ENCODE peak calls at places on chromosomes 6 and 20, in eight cellular contexts. F is AG10803, Q is RWPE1, H is tibial nerve, I is neural progenitor cell, P is heart right ventricle, V is cardiac fibroblast, U is AG04450. Y is an unnamed sample.

GRCh38 chr20:63420359-63421093 is 51.9 kb downstream of the KCNQ2 start:
- DNase-seq in F (no peak), Q (no peak), H (no peak), I (no peak), P (no peak), V (no peak), U (no peak), Y (no peak)

GRCh38 chr20:997486-997885 is 4.6 kb downstream of the RSPO4 start:
- DNase-seq in F (no peak), Q (no peak), H (no peak), I (no peak), P (no peak), V (no peak), U (no peak), Y (no peak)

GRCh38 chr6:161073940-161074339 is 82.4 kb downstream of the MAP3K4 start:
- DNase-seq in F (no peak), Q (no peak), H (no peak), I (no peak), P (no peak), V (no peak), U (no peak), Y (no peak)

GRCh38 chr20:38633577-38634093 is 32.0 kb downstream of the ARHGAP40 start:
- DNase-seq in F (peak), Q (peak), H (no peak), I (peak), P (peak), V (peak), U (no peak), Y (no peak)

GRCh38 chr20:35871311-35871771 is 83.0 kb downstream of the SCAND1 start:
- DNase-seq in F (peak), Q (peak), H (peak), I (no peak), P (peak), V (peak), U (no peak), Y (no peak)

GRCh38 chr6:107674995-107675738 is 148.9 kb downstream of the SCML4 start:
- DNase-seq in F (peak), Q (peak), H (peak), I (peak), P (peak), V (peak), U (peak), Y (peak)

GRCh38 chr6:22467645-22468044 is 101.7 kb upstream of the HDGFL1 start:
- DNase-seq in F (no peak), Q (no peak), H (no peak), I (no peak), P (no peak), V (no peak), U (no peak), Y (no peak)

GRCh38 chr20:1001981-1002681 is at the start of gene RSPO4:
- DNase-seq in F (no peak), Q (peak), H (no peak), I (peak), P (no peak), V (no peak), U (no peak), Y (no peak)

GRCh38 chr20:57830515-57830895 is 120.7 kb upstream of the PMEPA1 start:
- DNase-seq in F (no peak), Q (no peak), H (no peak), I (no peak), P (no peak), V (no peak), U (no peak), Y (no peak)

GRCh38 chr20:50673146-50673830 is 18.1 kb downstream of the RIPOR3 start:
- DNase-seq in F (no peak), Q (no peak), H (no peak), I (no peak), P (no peak), V (no peak), U (no peak), Y (no peak)

GRCh38 chr6:106790146-106790770 is 160.9 kb downstream of the QRSL1 start:
- DNase-seq in F (no peak), Q (no peak), H (no peak), I (no peak), P (no peak), V (no peak), U (no peak), Y (no peak)

GRCh38 chr6:2986722-2987196 is 12.9 kb upstream of the NQO2 start:
- DNase-seq in F (peak), Q (no peak), H (no peak), I (no peak), P (no peak), V (peak), U (no peak), Y (no peak)

GRCh38 chr6:147395158-147395557 is 113.3 kb upstream of the SAMD5 start:
- DNase-seq in F (peak), Q (no peak), H (no peak), I (no peak), P (no peak), V (peak), U (no peak), Y (no peak)

GRCh38 chr6:125219451-125219942 is 65.9 kb downstream of the TPD52L1 start:
- DNase-seq in F (no peak), Q (no peak), H (no peak), I (peak), P (no peak), V (no peak), U (no peak), Y (no peak)

GRCh38 chr6:53151676-53152075 is 3.0 kb upstream of the GCM1 start:
- DNase-seq in F (no peak), Q (no peak), H (no peak), I (peak), P (no peak), V (no peak), U (no peak), Y (no peak)

GRCh38 chr20:4007383-4008025 is 7.9 kb downstream of the RNF24 start:
- DNase-seq in F (no peak), Q (no peak), H (no peak), I (no peak), P (no peak), V (no peak), U (no peak), Y (no peak)

GRCh38 chr20:64191002-64191401 is 26.8 kb downstream of the MYT1 start:
- DNase-seq in F (no peak), Q (no peak), H (no peak), I (no peak), P (no peak), V (no peak), U (no peak), Y (no peak)

GRCh38 chr6:167111597-167111996 is 11.3 kb upstream of the CCR6 start:
- DNase-seq in F (no peak), Q (no peak), H (no peak), I (no peak), P (no peak), V (no peak), U (no peak), Y (no peak)

GRCh38 chr20:11497543-11497942 is 420.1 kb upstream of the BTBD3 start:
- DNase-seq in F (no peak), Q (no peak), H (no peak), I (peak), P (no peak), V (no peak), U (no peak), Y (no peak)

GRCh38 chr6:49121970-49122369 is 341.1 kb downstream of the MMUT start:
- DNase-seq in F (no peak), Q (peak), H (no peak), I (no peak), P (no peak), V (no peak), U (no peak), Y (no peak)

GRCh38 chr6:134029495-134030455 is 22.6 kb downstream of the SLC2A12 start:
- DNase-seq in F (no peak), Q (no peak), H (no peak), I (no peak), P (no peak), V (peak), U (no peak), Y (no peak)

GRCh38 chr6:35602133-35602946 is 86.4 kb downstream of the FKBP5 start:
- DNase-seq in F (peak), Q (peak), H (peak), I (no peak), P (no peak), V (peak), U (no peak), Y (peak)

DNA sequence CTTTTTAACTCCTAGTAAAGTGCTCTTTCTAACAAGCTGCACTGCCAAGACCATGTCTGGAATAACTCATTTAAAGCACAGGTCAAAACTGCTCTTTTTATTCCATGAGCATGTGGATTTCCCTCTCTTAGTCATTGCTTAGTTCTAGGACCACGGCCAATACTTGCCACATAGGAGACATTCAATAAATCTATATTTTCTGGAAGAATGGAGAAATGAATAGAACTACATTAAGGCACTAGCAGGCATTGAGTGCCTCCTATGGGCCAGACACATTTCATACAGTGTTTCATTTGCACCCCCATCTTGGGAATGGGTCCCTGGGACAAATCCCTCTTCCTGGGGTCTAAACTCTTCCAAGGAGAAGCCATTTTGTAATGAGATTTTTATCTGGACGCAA is 552.8 kb upstream of the CITED2 start:
- DNase-seq in F (peak), Q (no peak), H (no peak), I (no peak), P (no peak), V (peak), U (peak), Y (no peak)
- TF ChIP-seq CTCF in F (peak), Q (no peak), H (no peak), I (peak), P (no peak), V (peak), U (peak), Y (no peak)

GRCh38 chr20:31547017-31547675 is 32.9 kb downstream of the HM13 start:
- DNase-seq in F (peak), Q (peak), H (peak), I (peak), P (peak), V (peak), U (peak), Y (no peak)
- TF ChIP-seq CTCF in F (peak), Q (no peak), H (no peak), I (peak), P (no peak), V (no peak), U (no peak), Y (no peak)

DNA sequence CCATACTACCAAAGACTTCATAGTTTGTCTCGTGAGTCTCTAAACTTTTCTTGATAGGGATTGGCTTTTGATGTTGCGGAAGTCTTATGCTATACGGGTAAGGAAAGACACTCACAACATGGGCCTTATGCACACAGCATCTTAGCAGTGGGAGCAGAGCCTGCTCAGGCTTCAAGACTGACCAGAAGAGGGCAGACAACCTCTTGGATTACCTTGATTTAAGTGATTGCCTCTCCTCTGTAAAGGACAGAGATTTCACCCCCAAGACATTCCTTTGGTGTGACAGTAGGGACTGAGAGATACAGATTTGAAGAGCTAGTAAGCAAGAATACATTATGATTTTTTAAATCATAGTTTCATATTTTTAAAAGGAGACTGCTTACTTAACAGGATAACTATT is 71.0 kb upstream of the SAMD3 start:
- DNase-seq in F (peak), Q (peak), H (no peak), I (peak), P (no peak), V (peak), U (peak), Y (no peak)
- TF ChIP-seq CTCF in F (peak), Q (peak), H (no peak), I (peak), P (no peak), V (peak), U (peak), Y (peak)

GRCh38 chr20:46151936-46152335 is 33.8 kb downstream of the CD40 start:
- DNase-seq in F (no peak), Q (peak), H (no peak), I (peak), P (no peak), V (no peak), U (no peak), Y (no peak)
- TF ChIP-seq CTCF in F (peak), Q (peak), H (no peak), I (peak), P (no peak), V (peak), U (peak), Y (peak)

GRCh38 chr6:122372647-122373046 is 26.8 kb upstream of the HSF2 start:
- DNase-seq in F (no peak), Q (no peak), H (no peak), I (no peak), P (no peak), V (peak), U (no peak), Y (no peak)
- TF ChIP-seq CTCF in F (peak), Q (peak), H (no peak), I (peak), P (no peak), V (no peak), U (peak), Y (no peak)

DNA sequence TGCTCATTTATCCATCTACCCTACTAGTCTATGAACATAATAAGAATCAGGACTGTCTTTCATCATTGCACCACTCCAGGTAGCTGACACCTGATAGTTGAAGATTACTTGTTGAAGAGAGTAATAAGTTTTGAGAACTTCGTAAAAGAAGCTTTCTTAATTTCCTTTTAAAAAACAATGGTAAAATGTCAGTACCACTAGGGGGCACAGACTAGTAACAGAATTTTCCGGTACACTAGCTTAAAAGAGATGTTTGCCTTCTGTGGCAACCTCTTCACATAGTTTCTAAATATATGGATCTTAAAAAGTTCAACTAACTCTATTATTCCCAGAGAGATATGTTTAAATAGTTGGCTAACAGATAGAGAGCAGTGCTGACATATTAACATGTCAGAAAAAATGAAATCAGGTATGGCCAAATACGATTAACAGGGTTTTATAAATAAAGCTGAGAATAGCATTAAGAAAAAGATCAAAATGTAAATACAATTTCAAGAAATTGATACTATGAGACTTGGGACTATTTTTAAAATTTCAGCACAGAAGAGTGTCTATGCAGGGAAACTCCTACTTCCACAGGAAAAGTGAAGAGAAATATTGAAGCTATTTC is 5.4 kb upstream of the KCNQ5 start:
- DNase-seq in F (peak), Q (no peak), H (no peak), I (peak), P (no peak), V (peak), U (no peak), Y (no peak)
- TF ChIP-seq CTCF in F (peak), Q (peak), H (peak), I (peak), P (peak), V (peak), U (peak), Y (peak)

DNA sequence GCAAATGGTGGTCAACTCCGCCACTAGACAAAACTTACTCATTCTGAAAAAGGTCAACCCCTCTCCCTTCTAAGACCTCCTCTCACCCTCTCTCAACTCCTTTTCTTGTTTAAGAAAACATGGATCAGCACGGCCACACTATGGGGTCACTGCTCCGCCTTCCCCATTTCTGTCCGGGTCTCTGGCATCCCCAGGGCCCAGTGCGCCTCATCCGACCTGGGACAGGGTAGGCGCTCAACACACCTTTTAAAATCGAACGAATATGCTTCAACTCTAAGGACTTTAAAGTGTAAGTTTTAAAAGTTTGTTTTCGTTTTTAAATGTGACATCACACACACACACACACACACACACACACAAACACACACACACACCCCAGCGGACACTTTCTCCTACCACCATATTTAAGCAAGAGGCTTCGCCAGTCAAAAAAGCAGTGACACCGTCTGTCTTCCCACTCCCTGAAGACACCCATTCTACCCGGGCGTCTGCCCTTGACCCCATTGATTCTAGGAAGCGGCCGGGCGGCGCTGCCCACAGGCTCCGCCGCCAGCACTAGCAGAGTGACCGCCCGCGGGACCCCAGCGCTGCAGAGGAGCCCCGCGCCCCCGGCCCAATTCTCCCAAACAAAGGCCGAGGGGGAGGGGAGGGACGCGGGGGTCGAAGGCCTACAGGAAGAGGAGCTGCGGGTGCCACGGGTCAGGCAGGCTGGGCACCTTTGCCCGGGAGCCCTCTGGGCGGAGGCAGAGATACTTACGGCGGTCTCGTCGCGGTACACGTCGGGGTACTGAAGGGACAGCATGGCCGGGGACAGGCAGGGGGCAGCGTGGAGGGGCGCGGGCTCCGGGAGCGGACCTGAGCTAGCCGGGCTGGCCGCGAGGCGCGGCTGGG is 547 bp downstream of the PREP start:
- DNase-seq in F (peak), Q (peak), H (peak), I (peak), P (peak), V (peak), U (no peak), Y (no peak)
- TF ChIP-seq CTCF in F (no peak), Q (no peak), H (no peak), I (no peak), P (no peak), V (no peak), U (peak), Y (peak)

DNA sequence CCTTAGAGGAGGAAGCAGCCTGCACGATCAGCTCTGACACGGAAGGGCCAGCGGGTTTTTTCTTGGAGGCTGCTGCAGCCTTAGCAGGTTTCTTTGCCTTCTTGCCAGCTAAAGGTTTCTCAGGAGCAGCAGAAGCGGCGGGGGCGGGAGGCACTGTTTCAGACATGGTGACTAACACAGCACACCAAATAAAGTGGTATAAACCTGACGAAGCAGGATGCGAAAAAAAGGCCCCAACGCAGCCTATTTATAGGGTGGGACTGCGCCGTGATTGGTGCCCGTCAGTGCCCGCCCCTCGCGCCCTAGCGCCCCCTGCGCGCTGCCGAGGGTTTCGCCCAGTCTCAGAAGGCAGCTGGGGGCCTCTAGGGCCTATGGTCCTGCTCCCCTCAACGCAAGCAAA is 55.0 kb downstream of the TRIM38 start:
- DNase-seq in F (peak), Q (peak), H (peak), I (no peak), P (peak), V (peak), U (peak), Y (no peak)
- TF ChIP-seq CTCF in F (peak), Q (peak), H (peak), I (no peak), P (peak), V (peak), U (peak), Y (peak)